ENCODE peak calls at places on chromosomes 11 and 22, in four cellular contexts. One of them, this sample, is unnamed.

GRCh38 chr22:45905924-45906865 is 70.8 kb downstream of the WNT7B start:
- DNase-seq in OCI-LY7: no peak
- DNase-seq in lung: no peak
- DNase-seq in AG09319: peak; percentile 20
- DNase-seq in this sample: no peak

GRCh38 chr22:43955040-43955882 is at the start of gene SAMM50:
- DNase-seq in OCI-LY7: peak; percentile 93
- DNase-seq in lung: peak; percentile 95
- DNase-seq in AG09319: peak; percentile 72
- DNase-seq in this sample: peak; percentile 94

GRCh38 chr11:130581631-130582030 is 133.2 kb downstream of the ADAMTS15 start:
- DNase-seq in OCI-LY7: no peak
- DNase-seq in lung: no peak
- DNase-seq in AG09319: no peak
- DNase-seq in this sample: no peak

GRCh38 chr22:49969751-49970527 is 9.4 kb downstream of the PIM3 start:
- DNase-seq in OCI-LY7: no peak
- DNase-seq in lung: no peak
- DNase-seq in AG09319: no peak
- DNase-seq in this sample: no peak

GRCh38 chr11:40328890-40329617 is 1130.4 kb downstream of the LRRC4C start:
- DNase-seq in OCI-LY7: no peak
- DNase-seq in lung: peak; percentile 83
- DNase-seq in AG09319: peak; percentile 98
- DNase-seq in this sample: no peak

GRCh38 chr11:121555172-121555571 is 102.4 kb upstream of the SORL1-AS1 start:
- DNase-seq in OCI-LY7: no peak
- DNase-seq in lung: no peak
- DNase-seq in AG09319: no peak
- DNase-seq in this sample: no peak

GRCh38 chr22:22026157-22026831 is 43.7 kb upstream of the TOP3B start:
- DNase-seq in OCI-LY7: peak; percentile 85
- DNase-seq in lung: no peak
- DNase-seq in AG09319: no peak
- DNase-seq in this sample: peak; percentile 72

GRCh38 chr11:19719960-19720359 is 7.3 kb downstream of the NAV2 start:
- DNase-seq in OCI-LY7: no peak
- DNase-seq in lung: no peak
- DNase-seq in AG09319: no peak
- DNase-seq in this sample: no peak

GRCh38 chr22:44024288-44024908 is at the start of gene PARVB:
- DNase-seq in OCI-LY7: no peak
- DNase-seq in lung: no peak
- DNase-seq in AG09319: no peak
- DNase-seq in this sample: peak; percentile 64

GRCh38 chr22:31870890-31871289 is 73.4 kb upstream of the YWHAH start:
- DNase-seq in OCI-LY7: no peak
- DNase-seq in lung: no peak
- DNase-seq in AG09319: peak; percentile 27
- DNase-seq in this sample: no peak

GRCh38 chr11:8387693-8388092 is 124.0 kb upstream of the LMO1 start:
- DNase-seq in OCI-LY7: no peak
- DNase-seq in lung: no peak
- DNase-seq in AG09319: no peak
- DNase-seq in this sample: no peak

GRCh38 chr11:55357560-55358184 is 10.1 kb upstream of the OR4A15 start:
- DNase-seq in OCI-LY7: peak; percentile 11
- DNase-seq in lung: no peak
- DNase-seq in AG09319: no peak
- DNase-seq in this sample: no peak

GRCh38 chr22:27032121-27032761 is 374.9 kb downstream of the MIAT start:
- DNase-seq in OCI-LY7: no peak
- DNase-seq in lung: no peak
- DNase-seq in AG09319: no peak
- DNase-seq in this sample: no peak
- TF ChIP-seq CTCF in OCI-LY7: peak; percentile 16
- TF ChIP-seq CTCF in lung: no peak
- TF ChIP-seq CTCF in AG09319: peak; percentile 38
- TF ChIP-seq CTCF in this sample: no peak

GRCh38 chr11:18168372-18168771 is 4.3 kb upstream of the MRGPRX4 start:
- DNase-seq in OCI-LY7: no peak
- DNase-seq in lung: no peak
- DNase-seq in AG09319: no peak
- DNase-seq in this sample: no peak

GRCh38 chr11:18172686-18173085 is at the start of gene MRGPRX4:
- DNase-seq in OCI-LY7: no peak
- DNase-seq in lung: no peak
- DNase-seq in AG09319: no peak
- DNase-seq in this sample: no peak

GRCh38 chr11:18173225-18173866 is 709 bp downstream of the MRGPRX4 start:
- DNase-seq in OCI-LY7: no peak
- DNase-seq in lung: no peak
- DNase-seq in AG09319: no peak
- DNase-seq in this sample: no peak

GRCh38 chr11:18171377-18172000 is 1.1 kb upstream of the MRGPRX4 start:
- DNase-seq in OCI-LY7: peak; percentile 56
- DNase-seq in lung: no peak
- DNase-seq in AG09319: no peak
- DNase-seq in this sample: no peak
- TF ChIP-seq CTCF in OCI-LY7: peak; percentile 79
- TF ChIP-seq CTCF in lung: no peak
- TF ChIP-seq CTCF in AG09319: peak; percentile 51
- TF ChIP-seq CTCF in this sample: no peak

GRCh38 chr11:60924110-60924905 is at the start of gene TMEM132A:
- DNase-seq in OCI-LY7: peak; percentile 35
- DNase-seq in lung: peak; percentile 48
- DNase-seq in AG09319: no peak
- DNase-seq in this sample: peak; percentile 86
- TF ChIP-seq CTCF in OCI-LY7: no peak
- TF ChIP-seq CTCF in lung: no peak
- TF ChIP-seq CTCF in AG09319: no peak
- TF ChIP-seq CTCF in this sample: no peak

GRCh38 chr22:25172153-25172552 is 27.5 kb upstream of the CRYBB3 start:
- DNase-seq in OCI-LY7: no peak
- DNase-seq in lung: no peak
- DNase-seq in AG09319: no peak
- DNase-seq in this sample: peak; percentile 58
- TF ChIP-seq CTCF in OCI-LY7: peak; percentile 53
- TF ChIP-seq CTCF in lung: peak; percentile 15
- TF ChIP-seq CTCF in AG09319: no peak
- TF ChIP-seq CTCF in this sample: peak; percentile 39

DNA sequence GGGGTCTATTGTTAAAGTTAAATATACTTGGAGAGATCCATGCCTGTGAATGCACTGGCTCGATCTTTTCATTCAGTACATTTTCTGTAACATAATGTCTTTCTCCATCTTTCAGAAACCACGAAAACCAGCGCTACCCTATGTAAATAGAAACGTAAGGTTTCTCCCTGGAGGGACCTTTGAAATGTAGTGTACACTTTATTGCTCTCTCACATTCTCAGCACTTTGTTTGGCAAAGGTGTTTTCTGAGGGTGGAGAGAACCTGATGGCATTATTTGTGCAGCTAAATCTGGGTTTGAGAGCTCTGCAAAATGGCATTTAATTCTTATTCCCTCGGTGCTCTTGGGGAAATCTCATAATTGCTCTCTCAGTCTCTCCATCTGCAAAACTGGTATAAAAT is 468.4 kb downstream of the NELL1 start:
- DNase-seq in OCI-LY7: no peak
- DNase-seq in lung: no peak
- DNase-seq in AG09319: no peak
- DNase-seq in this sample: no peak
- TF ChIP-seq CTCF in OCI-LY7: no peak
- TF ChIP-seq CTCF in lung: no peak
- TF ChIP-seq CTCF in AG09319: no peak
- TF ChIP-seq CTCF in this sample: no peak

GRCh38 chr22:34057726-34058125 is 137.4 kb upstream of the LARGE1 start:
- DNase-seq in OCI-LY7: no peak
- DNase-seq in lung: no peak
- DNase-seq in AG09319: no peak
- DNase-seq in this sample: no peak

DNA sequence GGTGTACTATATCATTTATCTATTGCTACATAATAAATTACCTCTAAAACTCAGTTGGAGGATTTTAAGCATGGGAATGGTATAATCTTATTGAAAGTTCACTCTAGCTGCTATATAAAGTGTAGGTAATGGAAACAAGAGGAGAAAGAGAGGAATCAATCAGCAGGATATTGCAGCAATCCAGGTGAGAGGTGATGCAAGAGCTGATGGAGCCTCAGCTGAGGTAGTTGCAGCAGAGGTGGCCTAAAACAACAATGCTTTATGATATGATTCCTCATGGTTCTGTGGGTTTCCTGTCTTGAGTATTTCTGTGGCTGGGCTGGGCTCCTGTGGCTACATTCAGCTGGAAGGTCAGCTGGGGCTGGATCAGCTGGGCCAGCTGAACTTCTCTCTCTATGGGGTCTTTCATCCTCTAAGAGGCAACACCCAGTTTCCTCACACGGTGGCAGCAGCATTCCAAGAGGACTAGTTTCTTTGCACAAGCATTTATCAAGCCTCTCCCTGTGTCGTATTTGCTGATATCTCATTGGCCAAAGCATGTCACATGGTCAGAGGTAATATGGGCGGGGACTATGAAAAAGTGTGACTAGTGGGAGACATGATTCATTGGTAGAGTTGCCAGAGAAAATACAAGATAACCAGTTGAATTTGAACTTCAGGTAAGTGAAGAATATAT is 135.4 kb upstream of the LARGE1 start:
- DNase-seq in OCI-LY7: peak; percentile 57
- DNase-seq in lung: no peak
- DNase-seq in AG09319: no peak
- DNase-seq in this sample: no peak
- TF ChIP-seq CTCF in OCI-LY7: peak; percentile 71
- TF ChIP-seq CTCF in lung: no peak
- TF ChIP-seq CTCF in AG09319: no peak
- TF ChIP-seq CTCF in this sample: no peak